ENCODE peak calls at places on chromosomes 16 and 17, in four cellular contexts. B is H9, M is mesendoderm, H is IMR-90. G is an unnamed sample.

GRCh38 chr17:38600416-38600815 is 5.3 kb downstream of the SRCIN1 start:
- DNase-seq in B (no peak), M (no peak), H (no peak), G (no peak)

GRCh38 chr17:82959242-82959930 is 119.6 kb upstream of the ZNF750 start:
- DNase-seq in B (peak; percentile 24), M (no peak), H (no peak), G (no peak)

GRCh38 chr17:56045907-56046306 is 107.4 kb upstream of the ANKFN1 start:
- DNase-seq in B (no peak), M (no peak), H (no peak), G (no peak)

GRCh38 chr17:55527520-55528118 is 16.4 kb upstream of the SMIM36 start:
- DNase-seq in B (peak; percentile 54), M (peak; percentile 62), H (peak; percentile 65), G (no peak)

GRCh38 chr17:68511671-68512246 is 471 bp upstream of the PRKAR1A start:
- DNase-seq in B (peak; percentile 91), M (peak; percentile 91), H (peak; percentile 65), G (peak; percentile 36)

GRCh38 chr17:37562016-37562745 is 47.0 kb downstream of the SYNRG start:
- DNase-seq in B (no peak), M (peak; percentile 6), H (no peak), G (no peak)

GRCh38 chr17:75779250-75779986 is 5.2 kb upstream of the UNK start:
- DNase-seq in B (peak; percentile 100), M (peak; percentile 100), H (peak; percentile 100), G (peak; percentile 94)

GRCh38 chr17:64706224-64707076 is 44.3 kb upstream of the SMURF2 start:
- DNase-seq in B (no peak), M (peak; percentile 19), H (no peak), G (no peak)

GRCh38 chr17:79033046-79033616 is 9.2 kb downstream of the C1QTNF1 start:
- DNase-seq in B (no peak), M (no peak), H (no peak), G (no peak)

GRCh38 chr17:37605813-37606505 is 3.3 kb downstream of the SYNRG start:
- DNase-seq in B (no peak), M (no peak), H (no peak), G (no peak)

GRCh38 chr16:25210758-25211157 is 6.0 kb upstream of the AQP8 start:
- DNase-seq in B (no peak), M (no peak), H (peak; percentile 83), G (no peak)

GRCh38 chr16:57167951-57168350 is 17.9 kb downstream of the PSME3IP1 start:
- DNase-seq in B (no peak), M (peak; percentile 64), H (peak; percentile 83), G (no peak)

GRCh38 chr17:21551081-21551881 is 141.0 kb upstream of the KCNJ18 start:
- DNase-seq in B (no peak), M (peak; percentile 70), H (peak; percentile 89), G (no peak)

GRCh38 chr16:2967211-2967631 is 1.9 kb upstream of the PAQR4 start:
- DNase-seq in B (no peak), M (no peak), H (no peak), G (peak; percentile 47)

GRCh38 chr16:68993885-68994284 is 111.6 kb upstream of the HAS3 start:
- DNase-seq in B (no peak), M (no peak), H (peak; percentile 97), G (no peak)

GRCh38 chr16:9027070-9027799 is 63.5 kb upstream of the USP7 start:
- DNase-seq in B (no peak), M (no peak), H (no peak), G (no peak)

GRCh38 chr16:69037373-69038160 is 67.9 kb upstream of the HAS3 start:
- DNase-seq in B (no peak), M (no peak), H (no peak), G (no peak)

GRCh38 chr16:20899503-20900298 is 457 bp downstream of the DCUN1D3 start:
- DNase-seq in B (no peak), M (peak; percentile 29), H (no peak), G (no peak)

GRCh38 chr17:66829883-66830282 is 5.0 kb upstream of the CACNG5 start:
- DNase-seq in B (peak; percentile 59), M (peak; percentile 66), H (no peak), G (no peak)

GRCh38 chr17:50056961-50057330 is 1.0 kb downstream of the ITGA3 start:
- DNase-seq in B (peak; percentile 67), M (no peak), H (peak; percentile 64), G (peak; percentile 63)

GRCh38 chr16:84058211-84058610 is 15.6 kb upstream of the SLC38A8 start:
- DNase-seq in B (no peak), M (no peak), H (no peak), G (no peak)

GRCh38 chr17:78692460-78693010 is 89.5 kb downstream of the CYTH1 start:
- DNase-seq in B (no peak), M (no peak), H (no peak), G (no peak)

GRCh38 chr16:16111639-16112038 is 111.7 kb downstream of the ABCC6 start:
- DNase-seq in B (no peak), M (no peak), H (no peak), G (no peak)

GRCh38 chr17:489758-490329 is 137.2 kb upstream of the RPH3AL start:
- DNase-seq in B (peak; percentile 62), M (peak; percentile 61), H (peak; percentile 44), G (peak; percentile 72)

GRCh38 chr17:69448431-69449102 is 34.1 kb downstream of the MAP2K6 start:
- DNase-seq in B (peak; percentile 96), M (peak; percentile 98), H (no peak), G (peak; percentile 83)

GRCh38 chr16:15509051-15509592 is 74.7 kb downstream of the BMERB1 start:
- DNase-seq in B (no peak), M (peak; percentile 71), H (no peak), G (no peak)

GRCh38 chr16:35533683-35534082 is 2074.3 kb downstream of the TP53TG3F start:
- DNase-seq in B (no peak), M (no peak), H (no peak), G (no peak)

GRCh38 chr17:81221842-81222619 is 734 bp downstream of the CEP131 start:
- DNase-seq in B (no peak), M (no peak), H (no peak), G (no peak)

GRCh38 chr17:81223758-81224122 is 975 bp upstream of the CEP131 start:
- DNase-seq in B (no peak), M (peak; percentile 47), H (no peak), G (no peak)

GRCh38 chr17:81221371-81221841 is 1.4 kb downstream of the CEP131 start:
- DNase-seq in B (no peak), M (peak; percentile 54), H (no peak), G (peak; percentile 73)

GRCh38 chr17:81222620-81222905 is 202 bp downstream of the CEP131 start:
- DNase-seq in B (no peak), M (no peak), H (no peak), G (no peak)

DNA sequence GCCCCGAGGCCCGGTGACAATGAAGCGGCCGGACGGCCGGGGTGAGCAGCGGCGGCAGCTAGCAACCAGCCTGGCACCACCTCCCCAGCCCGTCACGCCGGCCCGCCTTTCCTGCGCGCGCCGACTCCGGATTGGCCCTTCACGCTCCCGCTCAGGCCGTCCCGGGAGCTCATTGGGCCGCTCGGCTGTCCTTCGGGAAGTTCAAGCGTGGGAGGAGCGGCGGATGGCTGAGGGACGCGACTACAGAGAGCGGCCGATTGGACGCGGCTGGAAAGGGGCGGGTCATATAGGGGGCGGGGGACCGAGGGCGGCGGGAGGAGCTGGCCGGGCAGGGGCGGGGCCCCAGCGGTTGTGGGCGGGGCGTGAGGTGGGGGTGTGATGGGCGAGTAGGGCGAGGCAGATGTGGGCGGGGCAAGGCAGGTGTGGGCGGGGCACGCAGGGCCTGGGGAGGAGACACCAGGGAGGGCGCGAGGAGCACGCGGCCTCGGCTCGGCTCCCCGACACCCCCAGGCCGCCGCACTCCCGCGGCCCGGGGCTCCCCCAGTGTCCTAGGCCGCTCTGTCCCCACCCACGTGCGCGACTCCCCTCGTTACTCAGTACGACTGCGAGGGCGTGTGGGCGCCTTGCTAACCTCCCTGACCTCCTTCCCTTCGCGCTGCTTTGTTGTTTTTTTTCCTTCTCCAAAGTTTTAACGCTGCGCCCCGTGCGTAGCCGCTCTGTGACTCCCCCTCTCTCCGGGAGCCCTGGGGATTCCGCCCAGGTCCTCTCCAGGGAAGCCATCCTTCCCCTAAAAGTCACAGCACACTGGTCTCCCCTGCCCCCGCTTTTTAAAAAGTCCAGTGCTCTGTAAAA is at the start of gene CEP131:
- DNase-seq in B (peak; percentile 100), M (peak; percentile 99), H (peak; percentile 97), G (peak; percentile 95)
- H2BK15ac ChIP-seq in B (no peak within 1 kb of the TSS), M (no peak within 1 kb of the TSS), H (no peak within 1 kb of the TSS), G (peak within 1 kb of the TSS; percentile 97)

GRCh38 chr16:85611205-85611454 is 2.0 kb upstream of the GSE1 start:
- DNase-seq in B (no peak), M (no peak), H (no peak), G (no peak)

GRCh38 chr16:85610446-85611204 is 2.5 kb upstream of the GSE1 start:
- DNase-seq in B (peak; percentile 96), M (peak; percentile 95), H (peak; percentile 81), G (peak; percentile 96)

GRCh38 chr16:85612191-85612800 is 826 bp upstream of the GSE1 start:
- DNase-seq in B (peak; percentile 67), M (no peak), H (peak; percentile 85), G (no peak)

GRCh38 chr16:85612801-85613608 is at the start of gene GSE1:
- DNase-seq in B (peak; percentile 97), M (peak; percentile 94), H (peak; percentile 68), G (peak; percentile 76)

DNA sequence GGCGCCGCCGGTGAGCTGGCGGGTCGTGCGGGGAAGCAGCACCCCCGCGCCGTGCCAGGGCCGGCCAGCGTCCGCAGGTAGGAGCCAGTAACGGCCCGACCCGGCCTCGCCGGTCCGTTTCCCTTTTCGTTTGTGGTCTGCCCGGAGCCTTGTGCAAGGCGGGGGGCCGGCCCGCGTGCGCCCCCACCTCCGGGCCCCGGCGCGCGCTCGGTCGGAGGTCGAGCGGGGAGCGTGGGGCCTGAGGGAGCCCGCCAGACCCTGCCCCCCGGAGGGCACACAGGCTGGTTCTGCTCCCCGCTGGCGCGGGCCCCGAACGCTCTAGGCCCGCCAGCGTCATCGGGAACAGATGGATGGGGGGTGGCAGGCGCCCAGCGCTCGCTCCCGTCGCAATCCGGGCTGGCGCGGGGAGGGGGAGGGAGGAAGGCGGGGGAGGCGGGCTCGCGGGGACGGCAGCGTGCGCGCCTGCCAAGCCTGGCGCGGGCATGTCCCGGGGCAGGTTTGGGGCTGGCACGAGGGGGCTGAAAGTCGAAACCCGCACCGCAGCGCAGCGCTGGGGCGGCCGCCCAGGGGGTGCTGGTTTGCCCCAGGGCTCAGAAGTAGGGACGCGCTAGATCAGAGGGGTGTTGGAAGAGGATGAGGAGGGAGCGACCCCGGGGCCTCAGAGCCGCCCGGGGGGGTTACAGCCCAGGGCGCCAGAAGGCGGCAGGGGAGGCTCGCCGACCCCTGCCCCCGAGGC is 1.5 kb upstream of the GSE1 start:
- DNase-seq in B (peak; percentile 70), M (peak; percentile 83), H (peak; percentile 74), G (no peak)
- H2BK15ac ChIP-seq in B (no peak overlapping the region), M (no peak overlapping the region), H (no peak overlapping the region), G (no peak overlapping the region)

GRCh38 chr17:74245145-74245817 is 28.8 kb upstream of the DNAI2 start:
- DNase-seq in B (peak; percentile 81), M (peak; percentile 61), H (no peak), G (peak; percentile 47)
- H2BK15ac ChIP-seq in B (no peak overlapping the region), M (no peak overlapping the region), H (no peak overlapping the region), G (peak overlapping the region; percentile 92)

GRCh38 chr17:9220466-9221230 is 199.3 kb downstream of the NTN1 start:
- DNase-seq in B (no peak), M (no peak), H (no peak), G (no peak)

GRCh38 chr17:9221231-9222180 is 200.2 kb downstream of the NTN1 start:
- DNase-seq in B (no peak), M (no peak), H (no peak), G (no peak)

GRCh38 chr17:9218911-9219310 is 197.6 kb downstream of the NTN1 start:
- DNase-seq in B (no peak), M (no peak), H (no peak), G (no peak)

GRCh38 chr17:9218068-9218635 is 196.8 kb downstream of the NTN1 start:
- DNase-seq in B (no peak), M (peak; percentile 50), H (no peak), G (no peak)

GRCh38 chr17:9219631-9220415 is 198.5 kb downstream of the NTN1 start:
- DNase-seq in B (no peak), M (peak; percentile 84), H (no peak), G (no peak)
- H2BK15ac ChIP-seq in B (no peak overlapping the region), M (no peak overlapping the region), H (no peak overlapping the region), G (no peak overlapping the region)

G was measured in H1.